ENCODE peak calls at places on chromosomes 3 and 15, in seven cellular contexts. Z is neural progenitor cell, N is lung, A is AG04449, R is aorta, E is GM06990, L is endothelial cell. W is an unnamed sample.

GRCh38 chr3:126337980-126338651 is 19.1 kb downstream of the KLF15 start:
- DNase-seq in Z (no peak), N (no peak), A (no peak), R (peak), E (no peak), L (no peak), W (no peak)

GRCh38 chr15:61227269-61228024 is 1.7 kb downstream of the RORA start:
- DNase-seq in Z (peak), N (peak), A (peak), R (peak), E (no peak), L (peak), W (peak)

GRCh38 chr15:27328616-27329015 is 357.6 kb downstream of the GABRG3 start:
- DNase-seq in Z (no peak), N (no peak), A (no peak), R (no peak), E (no peak), L (no peak), W (no peak)

GRCh38 chr15:92928351-92928750 is 28.2 kb downstream of the CHD2 start:
- DNase-seq in Z (no peak), N (no peak), A (no peak), R (no peak), E (no peak), L (no peak), W (no peak)

GRCh38 chr3:52495777-52496602 is 852 bp downstream of the STAB1 start:
- DNase-seq in Z (no peak), N (peak), A (no peak), R (no peak), E (no peak), L (no peak), W (no peak)

GRCh38 chr3:123687286-123687685 is 102.4 kb upstream of the HACD2 start:
- DNase-seq in Z (no peak), N (no peak), A (no peak), R (no peak), E (no peak), L (no peak), W (no peak)

GRCh38 chr3:172777901-172778300 is 27.4 kb downstream of the ECT2 start:
- DNase-seq in Z (no peak), N (no peak), A (no peak), R (no peak), E (no peak), L (no peak), W (no peak)

GRCh38 chr3:14949126-14949525 is 1.7 kb downstream of the NR2C2 start:
- DNase-seq in Z (peak), N (no peak), A (no peak), R (no peak), E (no peak), L (peak), W (no peak)

GRCh38 chr3:104521606-104522336 is 844.9 kb upstream of the ALCAM start:
- DNase-seq in Z (no peak), N (no peak), A (no peak), R (no peak), E (peak), L (no peak), W (no peak)

GRCh38 chr3:79354179-79354688 is 413.6 kb downstream of the ROBO1 start:
- DNase-seq in Z (no peak), N (no peak), A (no peak), R (no peak), E (no peak), L (no peak), W (no peak)

GRCh38 chr3:117548600-117548999 is 839.0 kb downstream of the TUSC7 start:
- DNase-seq in Z (no peak), N (no peak), A (no peak), R (no peak), E (no peak), L (no peak), W (no peak)

GRCh38 chr3:139281096-139281495 is 62.7 kb upstream of the MRPS22 start:
- DNase-seq in Z (no peak), N (no peak), A (no peak), R (peak), E (no peak), L (no peak), W (peak)

GRCh38 chr3:113736548-113737089 is 9.4 kb downstream of the NAA50 start:
- DNase-seq in Z (peak), N (no peak), A (no peak), R (no peak), E (peak), L (peak), W (peak)

GRCh38 chr3:157136647-157137387 is 23.1 kb downstream of the CCNL1 start:
- DNase-seq in Z (no peak), N (no peak), A (no peak), R (no peak), E (no peak), L (no peak), W (no peak)

GRCh38 chr3:31093608-31093990 is 199.1 kb upstream of the GADL1 start:
- DNase-seq in Z (no peak), N (no peak), A (no peak), R (no peak), E (no peak), L (no peak), W (no peak)

GRCh38 chr3:63442918-63443317 is 164.8 kb downstream of the SYNPR start:
- DNase-seq in Z (no peak), N (no peak), A (no peak), R (no peak), E (no peak), L (no peak), W (no peak)

GRCh38 chr15:75460646-75461045 is 9.2 kb upstream of the SIN3A start:
- DNase-seq in Z (no peak), N (no peak), A (no peak), R (no peak), E (no peak), L (no peak), W (no peak)

GRCh38 chr3:146498002-146498736 is 28.8 kb upstream of the PLSCR2 start:
- DNase-seq in Z (no peak), N (no peak), A (no peak), R (no peak), E (no peak), L (no peak), W (no peak)

GRCh38 chr3:197960694-197961581 is 921 bp downstream of the LMLN start:
- DNase-seq in Z (no peak), N (no peak), A (no peak), R (no peak), E (no peak), L (no peak), W (no peak)

GRCh38 chr3:15501126-15501525 is 20.4 kb downstream of the COLQ start:
- DNase-seq in Z (no peak), N (no peak), A (no peak), R (no peak), E (no peak), L (no peak), W (no peak)

GRCh38 chr3:13822042-13822441 is 57.8 kb downstream of the WNT7A start:
- DNase-seq in Z (no peak), N (no peak), A (no peak), R (peak), E (no peak), L (no peak), W (no peak)

GRCh38 chr3:186888569-186888968 is 41.8 kb upstream of the ST6GAL1 start:
- DNase-seq in Z (peak), N (no peak), A (no peak), R (no peak), E (no peak), L (no peak), W (no peak)